ENCODE peak calls at places on chromosomes 7 and 10, in eight cellular contexts. S is hepatocyte; R is adrenal gland; O is A673; C is colonic mucosa; Y is psoas muscle; L is pancreas; T is CD8-positive, alpha-beta T cell. P is an unnamed sample. For H3K4me1, the result is how much of the 10 kb centered on the place peaks cover.

GRCh38 chr10:43879742-43880141 is 231.1 kb upstream of the ZNF32 start:
- DNase-seq in S (no peak), R (no peak), O (no peak), C (no peak), Y (no peak), L (no peak), T (no peak), P (no peak)

GRCh38 chr10:124450783-124451057 is 885 bp upstream of the NKX1-2 start:
- DNase-seq in S (no peak), R (no peak), O (no peak), C (no peak), Y (no peak), L (no peak), T (no peak), P (no peak)

GRCh38 chr10:20737107-20737506 is 160.0 kb downstream of the NEBL start:
- DNase-seq in S (no peak), R (no peak), O (no peak), C (no peak), Y (no peak), L (no peak), T (no peak), P (no peak)

GRCh38 chr10:86632009-86632800 is 22.1 kb upstream of the OPN4 start:
- DNase-seq in S (peak), R (no peak), O (no peak), C (no peak), Y (peak), L (no peak), T (no peak), P (no peak)

GRCh38 chr10:48522011-48522765 is 82.7 kb downstream of the ARHGAP22 start:
- DNase-seq in S (no peak), R (no peak), O (no peak), C (no peak), Y (no peak), L (no peak), T (no peak), P (no peak)

GRCh38 chr10:58475322-58476277 is 37.1 kb upstream of the BICC1 start:
- DNase-seq in S (no peak), R (no peak), O (peak), C (no peak), Y (no peak), L (no peak), T (no peak), P (no peak)

GRCh38 chr7:66326501-66327180 is 121.5 kb downstream of the TPST1 start:
- DNase-seq in S (no peak), R (no peak), O (peak), C (no peak), Y (no peak), L (no peak), T (no peak), P (no peak)

GRCh38 chr7:66696774-66697191 is 43.8 kb upstream of the RABGEF1 start:
- DNase-seq in S (no peak), R (no peak), O (peak), C (no peak), Y (no peak), L (no peak), T (no peak), P (no peak)

GRCh38 chr10:99880071-99880835 is 97.8 kb downstream of the ABCC2 start:
- DNase-seq in S (no peak), R (no peak), O (no peak), C (no peak), Y (peak), L (no peak), T (no peak), P (no peak)

GRCh38 chr10:34092891-34093290 is 722.2 kb downstream of the PARD3 start:
- DNase-seq in S (no peak), R (no peak), O (no peak), C (no peak), Y (no peak), L (no peak), T (no peak), P (no peak)

GRCh38 chr10:90319188-90319914 is 538.5 kb downstream of the HTR7 start:
- DNase-seq in S (peak), R (no peak), O (peak), C (no peak), Y (no peak), L (no peak), T (no peak), P (no peak)

GRCh38 chr7:77580762-77581350 is 43.8 kb downstream of the PTPN12 start:
- DNase-seq in S (no peak), R (no peak), O (no peak), C (no peak), Y (no peak), L (no peak), T (no peak), P (peak)

GRCh38 chr10:43680035-43680434 is 31.4 kb upstream of the ZNF32 start:
- DNase-seq in S (no peak), R (no peak), O (peak), C (no peak), Y (no peak), L (no peak), T (no peak), P (no peak)

GRCh38 chr10:99854860-99855259 is 72.4 kb downstream of the ABCC2 start:
- DNase-seq in S (peak), R (no peak), O (peak), C (no peak), Y (no peak), L (no peak), T (no peak), P (no peak)

GRCh38 chr10:96850825-96851224 is 18.7 kb downstream of the LCOR start:
- DNase-seq in S (peak), R (no peak), O (no peak), C (no peak), Y (no peak), L (no peak), T (no peak), P (no peak)

GRCh38 chr7:158448701-158449100 is 138.9 kb downstream of the PTPRN2 start:
- DNase-seq in S (no peak), R (no peak), O (no peak), C (no peak), Y (no peak), L (no peak), T (no peak), P (no peak)

GRCh38 chr7:89182116-89182515 is 386.6 kb upstream of the TEX47 start:
- DNase-seq in S (no peak), R (no peak), O (no peak), C (no peak), Y (no peak), L (no peak), T (no peak), P (no peak)

GRCh38 chr7:128948312-128948973 is 10.7 kb downstream of the IRF5 start:
- DNase-seq in S (no peak), R (no peak), O (no peak), C (no peak), Y (no peak), L (no peak), T (no peak), P (no peak)

GRCh38 chr10:14837003-14837755 is 658 bp downstream of the CDNF start:
- DNase-seq in S (no peak), R (no peak), O (no peak), C (no peak), Y (no peak), L (no peak), T (no peak), P (no peak)

GRCh38 chr10:34168429-34168828 is 646.7 kb downstream of the PARD3 start:
- DNase-seq in S (no peak), R (no peak), O (peak), C (no peak), Y (no peak), L (no peak), T (no peak), P (no peak)

GRCh38 chr10:56231436-56231835 is 129.6 kb downstream of the ZWINT start:
- DNase-seq in S (no peak), R (no peak), O (no peak), C (no peak), Y (no peak), L (no peak), T (no peak), P (no peak)

GRCh38 chr7:157412021-157412443 is 75.2 kb downstream of the DNAJB6 start:
- DNase-seq in S (no peak), R (no peak), O (no peak), C (no peak), Y (peak), L (no peak), T (no peak), P (no peak)

GRCh38 chr7:24965831-24966708 is 13.9 kb downstream of the OSBPL3 start:
- DNase-seq in S (peak), R (no peak), O (no peak), C (peak), Y (no peak), L (no peak), T (peak), P (peak)

GRCh38 chr7:5755704-5756131 is 25.7 kb downstream of the RNF216 start:
- DNase-seq in S (no peak), R (no peak), O (peak), C (no peak), Y (no peak), L (no peak), T (no peak), P (no peak)

GRCh38 chr10:126073606-126074005 is 177.2 kb downstream of the FANK1 start:
- DNase-seq in S (no peak), R (no peak), O (no peak), C (no peak), Y (no peak), L (no peak), T (no peak), P (no peak)

GRCh38 chr7:665251-665650 is 61.2 kb upstream of the DNAAF5 start:
- DNase-seq in S (peak), R (no peak), O (no peak), C (no peak), Y (no peak), L (no peak), T (no peak), P (no peak)

GRCh38 chr7:154306036-154306435 is 253.8 kb downstream of the DPP6 start:
- DNase-seq in S (no peak), R (no peak), O (no peak), C (no peak), Y (no peak), L (no peak), T (no peak), P (no peak)

GRCh38 chr10:13711281-13711680 is 124.5 kb downstream of the PRPF18 start:
- DNase-seq in S (no peak), R (no peak), O (peak), C (no peak), Y (no peak), L (no peak), T (no peak), P (no peak)

GRCh38 chr10:75105576-75106197 is 5.8 kb upstream of the SAMD8 start:
- DNase-seq in S (no peak), R (no peak), O (no peak), C (no peak), Y (no peak), L (no peak), T (no peak), P (no peak)

GRCh38 chr7:73774923-73775322 is 4.9 kb upstream of the CLDN3 start:
- DNase-seq in S (no peak), R (no peak), O (peak), C (no peak), Y (no peak), L (no peak), T (no peak), P (no peak)

GRCh38 chr7:68146970-68147369 is 1150.3 kb downstream of the TYW1 start:
- DNase-seq in S (no peak), R (no peak), O (no peak), C (no peak), Y (no peak), L (no peak), T (no peak), P (no peak)

GRCh38 chr10:97981816-97982215 is 48.6 kb downstream of the CRTAC1 start:
- DNase-seq in S (no peak), R (no peak), O (no peak), C (no peak), Y (no peak), L (no peak), T (no peak), P (no peak)

GRCh38 chr7:116647861-116648260 is 24.1 kb upstream of the MET start:
- DNase-seq in S (no peak), R (no peak), O (no peak), C (no peak), Y (no peak), L (no peak), T (no peak), P (no peak)

GRCh38 chr10:132468651-132469050 is 68.9 kb upstream of the INPP5A start:
- DNase-seq in S (no peak), R (no peak), O (no peak), C (no peak), Y (peak), L (no peak), T (no peak), P (no peak)

GRCh38 chr10:114239117-114239993 is at the start of gene VWA2:
- DNase-seq in S (peak), R (no peak), O (no peak), C (peak), Y (peak), L (peak), T (no peak), P (peak)

GRCh38 chr10:86306628-86307278 is 59.8 kb downstream of the GRID1 start:
- DNase-seq in S (peak), R (no peak), O (peak), C (no peak), Y (no peak), L (no peak), T (no peak), P (no peak)

GRCh38 chr7:19051767-19052375 is 65.6 kb downstream of the TWIST1 start:
- DNase-seq in S (peak), R (peak), O (peak), C (peak), Y (no peak), L (peak), T (no peak), P (no peak)

GRCh38 chr7:50341709-50342108 is 37.2 kb downstream of the IKZF1 start:
- DNase-seq in S (no peak), R (no peak), O (no peak), C (no peak), Y (no peak), L (no peak), T (no peak), P (no peak)

GRCh38 chr7:2148814-2149213 is 83.9 kb downstream of the MAD1L1 start:
- DNase-seq in S (no peak), R (no peak), O (no peak), C (no peak), Y (no peak), L (no peak), T (no peak), P (no peak)

GRCh38 chr7:2149672-2150444 is 82.9 kb downstream of the MAD1L1 start:
- DNase-seq in S (no peak), R (no peak), O (no peak), C (no peak), Y (peak), L (peak), T (no peak), P (no peak)

GRCh38 chr7:2146676-2147472 is 85.9 kb downstream of the MAD1L1 start:
- DNase-seq in S (no peak), R (no peak), O (no peak), C (no peak), Y (no peak), L (no peak), T (no peak), P (no peak)

GRCh38 chr7:2145835-2146580 is 86.7 kb downstream of the MAD1L1 start:
- DNase-seq in S (no peak), R (no peak), O (no peak), C (no peak), Y (no peak), L (no peak), T (no peak), P (no peak)

DNA sequence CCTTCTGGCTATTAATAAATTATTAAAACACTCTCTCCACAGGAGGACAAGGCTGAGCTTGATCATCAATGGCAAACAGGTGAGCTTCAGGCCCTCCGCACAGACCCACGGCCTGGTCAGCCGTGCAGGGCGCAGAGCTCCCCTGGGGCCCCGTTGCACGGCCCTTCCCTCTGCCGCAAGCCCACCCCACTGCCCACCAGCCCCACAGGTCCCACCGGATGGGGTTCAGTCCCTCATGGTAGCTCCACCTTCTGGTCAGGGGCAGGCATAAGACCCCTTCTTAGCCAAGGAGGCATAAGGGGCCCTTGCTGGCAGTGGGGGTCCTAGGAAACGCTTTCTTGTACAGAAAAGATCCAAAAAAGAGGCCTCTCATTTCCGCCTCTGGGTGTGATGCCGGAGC is 84.6 kb downstream of the MAD1L1 start:
- DNase-seq in S (no peak), R (no peak), O (no peak), C (no peak), Y (no peak), L (peak), T (no peak), P (no peak)
- TF ChIP-seq CTCF in S (no peak), R (no peak), O (peak), C (no peak), Y (no peak), L (no peak), T (no peak), P (no peak)

GRCh38 chr7:13017881-13018280 is 330.4 kb downstream of the ARL4A start:
- DNase-seq in S (no peak), R (no peak), O (no peak), C (no peak), Y (no peak), L (no peak), T (no peak), P (no peak)
- H3K4me1 ChIP-seq in S (under half), R (under half), O (under half), C (under half), Y (under half), L (under half), T (under half), P (under half)

DNA sequence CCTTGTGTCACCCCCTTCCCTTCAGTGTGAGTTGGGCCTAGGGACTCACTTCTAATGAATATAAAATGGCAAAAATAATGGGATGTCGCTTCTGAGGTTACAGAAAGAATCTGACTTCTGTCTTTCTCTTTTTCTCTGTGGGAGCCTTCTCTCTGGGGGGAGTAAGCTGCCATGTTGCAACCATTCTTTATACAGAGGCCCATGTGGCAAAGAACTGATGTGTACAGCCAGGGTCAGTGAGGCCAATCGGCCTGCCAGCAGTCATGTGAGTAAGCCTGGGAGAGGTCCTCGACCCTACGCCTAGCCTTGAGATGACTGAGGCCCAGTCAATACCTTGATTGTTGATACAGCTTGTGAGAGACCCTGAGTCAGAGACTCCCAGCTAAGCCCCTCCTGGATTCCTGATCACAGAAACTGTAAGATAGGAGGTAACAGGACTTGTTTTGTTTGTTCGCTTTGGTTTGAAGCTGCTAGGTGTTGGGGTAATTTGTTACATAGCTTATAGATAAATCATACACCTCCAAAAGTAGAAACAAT is 1.7 kb downstream of the TCAF1 start:
- DNase-seq in S (peak), R (peak), O (no peak), C (no peak), Y (peak), L (no peak), T (no peak), P (no peak)
- H3K4me3 ChIP-seq in S (peak), R (no peak), O (peak), C (no peak), Y (peak), L (no peak), T (no peak), P (no peak)

GRCh38 chr7:149788300-149788851 is 15.0 kb upstream of the ZNF467 start:
- DNase-seq in S (no peak), R (no peak), O (no peak), C (no peak), Y (no peak), L (no peak), T (no peak), P (no peak)

GRCh38 chr7:149785983-149786382 is 12.6 kb upstream of the ZNF467 start:
- DNase-seq in S (no peak), R (no peak), O (no peak), C (no peak), Y (no peak), L (peak), T (no peak), P (no peak)

GRCh38 chr7:149789101-149789500 is 15.7 kb upstream of the ZNF467 start:
- DNase-seq in S (no peak), R (no peak), O (no peak), C (no peak), Y (no peak), L (peak), T (no peak), P (no peak)

GRCh38 chr7:149785402-149785801 is 12.0 kb upstream of the ZNF467 start:
- DNase-seq in S (no peak), R (no peak), O (no peak), C (no peak), Y (no peak), L (peak), T (no peak), P (no peak)

GRCh38 chr7:149787428-149788299 is 14.3 kb upstream of the ZNF467 start:
- DNase-seq in S (no peak), R (no peak), O (no peak), C (no peak), Y (no peak), L (peak), T (no peak), P (no peak)
- TF ChIP-seq CTCF in S (peak), R (no peak), O (peak), C (no peak), Y (no peak), L (no peak), T (no peak), P (no peak)

GRCh38 chr7:28033386-28033785 is 147.2 kb downstream of the JAZF1 start:
- DNase-seq in S (no peak), R (no peak), O (no peak), C (no peak), Y (no peak), L (no peak), T (no peak), P (no peak)
- H3K4me1 ChIP-seq in S (under half), R (under half), O (under half), C (under half), Y (under half), L (under half), T (under half), P (under half)

GRCh38 chr7:134548877-134549276 is at the start of gene AKR1B15:
- DNase-seq in S (no peak), R (no peak), O (no peak), C (no peak), Y (peak), L (no peak), T (no peak), P (no peak)
- H3K4me3 ChIP-seq in S (peak), R (no peak), O (peak), C (no peak), Y (peak), L (no peak), T (no peak), P (no peak)

GRCh38 chr10:5684318-5684970 is at the start of gene TASOR2:
- DNase-seq in S (peak), R (peak), O (peak), C (peak), Y (peak), L (peak), T (peak), P (peak)
- TF ChIP-seq CTCF in S (no peak), R (no peak), O (no peak), C (no peak), Y (no peak), L (no peak), T (no peak), P (no peak)